ENCODE peak calls at places on chromosomes 5 and 9, in six cellular contexts. B is HCT116, C is coronary artery, Z is mammary epithelial cell, F is transverse colon, I is AG04450. J is an unnamed sample.

GRCh38 chr9:72338631-72339030 is 26.4 kb downstream of the ZFAND5 start:
- DNase-seq in F (no peak), B (no peak), Z (no peak), C (no peak), I (no peak), J (no peak)

GRCh38 chr9:136852664-136853595 is 784 bp downstream of the MAMDC4 start:
- DNase-seq in I (no peak), C (no peak), Z (no peak), B (no peak), F (no peak), J (no peak)

GRCh38 chr9:91066856-91067255 is 265.2 kb downstream of the SYK start:
- DNase-seq in Z (no peak), B (no peak), F (no peak), C (peak; percentile 21), I (no peak), J (no peak)

GRCh38 chr9:3238241-3238640 is 287.6 kb downstream of the RFX3 start:
- DNase-seq in C (no peak), Z (no peak), B (no peak), F (no peak), I (peak; percentile 24), J (no peak)

GRCh38 chr9:7402704-7403389 is 396.7 kb downstream of the DMAC1 start:
- DNase-seq in C (no peak), Z (peak; percentile 8), B (no peak), F (no peak), I (no peak), J (no peak)

GRCh38 chr5:150644496-150644895 is 4.0 kb downstream of the SYNPO start:
- DNase-seq in Z (no peak), B (no peak), F (no peak), C (no peak), I (no peak), J (no peak)

GRCh38 chr5:6194261-6194875 is 184.0 kb downstream of the MED10 start:
- DNase-seq in F (no peak), B (no peak), C (no peak), I (no peak), Z (no peak), J (peak; percentile 18)

GRCh38 chr9:121055642-121056143 is 5.6 kb upstream of the C5 start:
- DNase-seq in B (no peak), Z (peak; percentile 19), C (no peak), I (no peak), F (no peak), J (no peak)

GRCh38 chr9:138043061-138043410 is 165.5 kb downstream of the CACNA1B start:
- DNase-seq in I (no peak), C (no peak), B (no peak), Z (no peak), F (no peak), J (no peak)

GRCh38 chr9:83957029-83957513 is 22.9 kb downstream of the HNRNPK start:
- DNase-seq in C (no peak), B (no peak), I (no peak), F (peak; percentile 35), Z (no peak), J (no peak)

GRCh38 chr5:72203251-72203845 is 96.1 kb downstream of the MAP1B start:
- DNase-seq in Z (no peak), F (no peak), C (no peak), I (no peak), B (no peak), J (no peak)

GRCh38 chr5:112917453-112918005 is 4.5 kb downstream of the REEP5 start:
- DNase-seq in B (no peak), F (no peak), Z (no peak), C (no peak), I (no peak), J (no peak)
- TF ChIP-seq CTCF in B (peak; percentile 17), F (no peak), Z (peak; percentile 19), C (no peak), I (peak; percentile 26), J (no peak)

DNA sequence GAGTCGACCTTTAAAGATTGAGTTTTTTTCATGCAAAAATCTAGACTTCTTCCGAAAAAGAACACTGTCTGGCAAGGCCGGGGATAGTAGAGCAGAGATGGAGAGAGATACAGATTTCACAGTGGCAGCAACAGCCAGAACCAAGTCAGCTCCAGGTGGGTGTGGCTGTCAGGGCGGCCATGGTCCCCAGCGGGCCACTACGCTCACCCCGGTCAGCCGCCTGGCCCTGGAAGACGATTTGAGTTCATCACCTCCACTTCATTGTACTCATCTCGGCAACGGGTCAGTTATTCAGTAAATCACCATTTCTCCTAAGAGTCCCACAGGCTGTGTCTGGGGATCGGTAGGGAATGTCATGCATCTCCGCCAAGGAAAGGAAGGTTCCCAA is 53.0 kb downstream of the ZNF354C start:
- DNase-seq in F (no peak), I (no peak), C (no peak), B (no peak), Z (no peak), J (no peak)
- H3K4me3 ChIP-seq in F (no peak overlapping the region), I (no peak overlapping the region), C (no peak overlapping the region), B (no peak overlapping the region), Z (no peak overlapping the region), J (no peak overlapping the region)

GRCh38 chr9:79572891-79573696 is 1.3 kb downstream of the TLE4 start:
- DNase-seq in F (peak; percentile 53), B (no peak), I (no peak), C (peak; percentile 78), Z (peak; percentile 43), J (peak; percentile 48)

GRCh38 chr9:79574716-79575242 is 3.0 kb downstream of the TLE4 start:
- DNase-seq in Z (no peak), C (no peak), B (no peak), I (no peak), F (no peak), J (no peak)

GRCh38 chr9:79574166-79574565 is 2.4 kb downstream of the TLE4 start:
- DNase-seq in I (no peak), Z (no peak), F (no peak), C (no peak), B (no peak), J (no peak)

GRCh38 chr9:79572032-79572890 is 496 bp downstream of the TLE4 start:
- DNase-seq in I (no peak), C (peak; percentile 78), B (no peak), F (peak; percentile 45), Z (peak; percentile 50), J (peak; percentile 38)

DNA sequence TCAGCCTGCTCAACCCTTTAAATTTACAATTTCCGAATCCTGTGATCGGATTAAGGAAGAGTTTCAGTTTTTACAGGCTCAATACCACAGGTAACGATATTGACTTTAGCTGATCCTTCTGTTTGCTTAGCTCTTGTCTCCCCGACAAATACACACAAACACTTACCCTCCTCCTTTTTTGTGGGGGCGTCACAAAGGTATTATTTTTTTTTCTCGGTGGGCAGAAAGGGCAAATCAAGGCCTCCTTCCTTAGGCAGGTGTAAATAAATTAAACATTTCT is 1.9 kb downstream of the TLE4 start:
- DNase-seq in C (no peak), Z (peak; percentile 38), F (no peak), I (no peak), B (no peak), J (no peak)
- H3K27ac ChIP-seq in C (no peak overlapping the region), Z (peak overlapping the region; percentile 97), F (peak overlapping the region; percentile 90), I (no peak overlapping the region), B (no peak overlapping the region), J (no peak overlapping the region)

GRCh38 chr5:21820527-21820926 is 1032.6 kb downstream of the CDH12 start:
- DNase-seq in Z (no peak), F (no peak), I (no peak), C (no peak), B (no peak), J (no peak)

GRCh38 chr5:21823588-21823987 is 1029.6 kb downstream of the CDH12 start:
- DNase-seq in C (no peak), I (no peak), F (no peak), Z (peak; percentile 15), B (no peak), J (no peak)

GRCh38 chr5:21823076-21823574 is 1030.0 kb downstream of the CDH12 start:
- DNase-seq in Z (no peak), B (no peak), F (no peak), C (no peak), I (no peak), J (no peak)

DNA sequence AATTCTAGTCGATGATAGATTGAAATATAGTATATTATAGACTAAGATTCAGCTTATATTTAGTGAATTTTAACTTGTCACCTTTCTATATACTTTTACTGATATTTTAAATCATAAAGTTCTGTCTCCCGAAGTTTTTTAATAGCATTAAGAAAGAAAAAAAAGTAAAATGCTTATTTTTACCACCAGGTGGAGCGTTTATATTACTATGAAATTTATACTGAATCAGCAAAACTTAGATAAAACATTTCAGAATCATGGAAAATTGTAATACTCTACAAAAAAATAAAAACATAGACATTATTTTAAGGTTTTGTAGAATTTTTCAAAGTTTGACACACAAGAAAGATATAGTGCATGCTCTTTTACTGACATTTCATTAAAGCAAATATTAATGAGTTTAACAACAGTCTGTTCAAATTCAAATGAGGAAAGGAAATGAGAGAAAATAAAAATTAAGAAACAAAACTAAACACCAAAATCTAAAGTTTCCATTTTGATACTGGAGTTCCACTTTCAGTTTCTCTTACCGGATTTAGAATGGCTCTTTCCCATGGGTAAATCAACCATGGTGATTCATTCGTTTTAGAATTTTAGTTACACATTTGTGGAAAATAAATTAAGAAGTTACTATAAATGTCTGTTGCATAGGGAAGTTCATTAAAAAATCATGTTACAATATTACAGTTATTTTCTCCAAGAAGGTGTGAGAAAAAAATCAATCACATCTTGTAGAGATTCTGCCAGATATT is 1035.3 kb downstream of the CDH12 start:
- DNase-seq in I (no peak), F (no peak), Z (no peak), C (no peak), B (no peak), J (no peak)
- TF ChIP-seq CTCF in I (peak; percentile 38), F (no peak), Z (peak; percentile 29), C (no peak), B (no peak), J (no peak)

DNA sequence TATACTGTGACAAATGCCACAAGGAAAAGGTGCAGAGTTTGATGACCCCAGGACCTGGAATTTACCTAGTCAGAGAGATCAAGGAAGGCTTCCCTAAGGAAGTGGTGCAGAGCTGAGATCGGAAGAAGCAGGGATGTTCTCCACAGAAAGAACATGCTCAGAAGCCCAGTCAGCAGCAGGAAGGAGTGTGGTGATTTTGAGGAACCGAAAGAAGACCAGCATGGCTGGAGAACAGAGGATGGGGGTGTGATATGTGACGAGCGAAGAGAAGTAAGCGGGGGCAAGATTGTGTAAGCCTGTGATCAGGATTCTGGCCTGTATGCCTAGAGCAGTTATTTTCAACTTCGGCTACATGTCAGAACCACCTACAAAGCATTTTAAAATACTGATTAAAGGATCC is 18.7 kb upstream of the PIK3R1 start:
- DNase-seq in Z (no peak), B (no peak), C (no peak), I (no peak), F (peak; percentile 39), J (no peak)
- H3K4me3 ChIP-seq in Z (no peak overlapping the region), B (no peak overlapping the region), C (no peak overlapping the region), I (no peak overlapping the region), F (no peak overlapping the region), J (no peak overlapping the region)

DNA sequence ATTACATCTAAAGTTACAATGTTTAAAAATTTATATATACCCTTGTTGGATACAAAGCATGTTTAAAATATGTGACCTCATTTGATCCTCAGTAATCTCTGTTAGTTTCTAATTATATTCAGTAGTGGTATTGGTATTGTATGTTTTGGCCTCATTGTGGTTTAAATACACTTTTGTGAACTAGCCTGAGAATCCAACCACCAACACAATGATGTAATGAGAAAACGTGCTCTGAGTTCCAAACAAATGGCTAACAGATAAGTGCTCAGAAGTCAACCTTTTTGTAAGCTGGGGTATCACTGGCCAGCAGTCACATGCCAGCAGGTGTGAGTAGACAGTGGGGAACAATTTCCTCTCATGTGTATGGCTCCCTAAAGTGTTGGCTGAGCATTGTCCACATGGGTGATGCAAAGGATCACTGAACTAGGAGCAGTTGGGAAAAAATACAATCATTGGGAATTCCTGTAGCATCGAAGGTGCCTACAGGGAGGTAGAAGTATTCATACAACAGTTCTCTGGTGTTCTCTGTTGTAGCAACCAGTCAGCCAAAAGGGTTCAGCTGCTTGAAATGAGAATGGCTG is 56.1 kb downstream of the DOCK8 start:
- DNase-seq in B (no peak), F (no peak), Z (no peak), I (no peak), C (no peak), J (no peak)
- H3K27ac ChIP-seq in B (no peak overlapping the region), F (no peak overlapping the region), Z (no peak overlapping the region), I (no peak overlapping the region), C (no peak overlapping the region), J (no peak overlapping the region)

J was measured in lung.